ENCODE peak calls at places on chromosomes 11 and 22, in four cellular contexts. L is HEK293T; T is cardiac muscle cell; K is activated naive CD4-positive, alpha-beta T cell. U is an unnamed sample.

GRCh38 chr11:34243620-34244493 is 114.0 kb downstream of the ABTB2 start:
- DNase-seq in L (no peak), T (peak; percentile 67), K (no peak), U (no peak)

GRCh38 chr11:9601041-9601875 is 27.8 kb downstream of the WEE1 start:
- DNase-seq in K (no peak), L (no peak), T (no peak), U (peak; percentile 16)

GRCh38 chr11:69700278-69701140 is 3.3 kb downstream of the FGF19 start:
- DNase-seq in T (peak; percentile 89), L (peak; percentile 47), K (no peak), U (no peak)

GRCh38 chr22:42270178-42270511 is 308 bp downstream of the TCF20 start:
- DNase-seq in L (no peak), T (no peak), K (no peak), U (peak; percentile 26)

GRCh38 chr11:18633256-18634139 is 644 bp downstream of the SPTY2D1 start:
- DNase-seq in K (no peak), T (no peak), L (no peak), U (no peak)

GRCh38 chr22:42937164-42937854 is 77.6 kb downstream of the PACSIN2 start:
- DNase-seq in T (no peak), K (no peak), L (no peak), U (no peak)

GRCh38 chr22:25406510-25407210 is 157.8 kb upstream of the GRK3 start:
- DNase-seq in T (no peak), L (no peak), K (no peak), U (no peak)

GRCh38 chr11:64777449-64778222 is 706 bp downstream of the SF1 start:
- DNase-seq in L (peak; percentile 92), K (peak; percentile 63), T (peak; percentile 90), U (peak; percentile 78)

GRCh38 chr11:35009941-35010337 is 93.5 kb downstream of the PDHX start:
- DNase-seq in K (no peak), T (no peak), L (no peak), U (no peak)

GRCh38 chr11:71112454-71112853 is 139.9 kb downstream of the SHANK2 start:
- DNase-seq in K (no peak), T (no peak), L (no peak), U (no peak)

GRCh38 chr11:128530119-128531091 is 57.0 kb downstream of the ETS1 start:
- DNase-seq in K (no peak), T (no peak), L (no peak), U (no peak)

GRCh38 chr11:62688481-62688880 is 849 bp downstream of the LRRN4CL start:
- DNase-seq in L (no peak), T (no peak), K (no peak), U (no peak)

GRCh38 chr11:78350646-78351165 is 66.9 kb downstream of the GAB2 start:
- DNase-seq in T (no peak), K (no peak), L (no peak), U (no peak)

GRCh38 chr11:2097356-2097997 is 41.7 kb downstream of the IGF2 start:
- DNase-seq in T (peak; percentile 50), K (no peak), L (no peak), U (no peak)

GRCh38 chr22:28547132-28547842 is 132.4 kb downstream of the TTC28 start:
- DNase-seq in K (no peak), L (no peak), T (no peak), U (no peak)

GRCh38 chr11:134385774-134386565 is 26.1 kb downstream of the B3GAT1 start:
- DNase-seq in K (no peak), L (peak; percentile 38), T (no peak), U (no peak)

GRCh38 chr11:105054723-105055492 is 9.8 kb upstream of the CARD16 start:
- DNase-seq in T (no peak), L (no peak), K (no peak), U (no peak)

GRCh38 chr11:46336781-46337180 is 10.5 kb upstream of the DGKZ start:
- DNase-seq in T (no peak), L (no peak), K (no peak), U (no peak)

GRCh38 chr22:20843501-20843900 is 15.1 kb downstream of the PI4KA start:
- DNase-seq in K (no peak), T (no peak), L (no peak), U (no peak)

GRCh38 chr11:65417702-65418430 is 4.7 kb upstream of the NEAT1 start:
- DNase-seq in L (no peak), T (peak; percentile 46), K (no peak), U (no peak)

GRCh38 chr11:59012106-59012941 is 73.0 kb downstream of the GLYATL1 start:
- DNase-seq in L (no peak), T (peak; percentile 3), K (no peak), U (no peak)

U was measured in activated T-helper 1 cell treated with anti-CD3 and anti-CD28 coated beads, Interleukin-2, amount 50 U/mL, for 16 hours.